ENCODE peak calls at places on chromosome 13, in six cellular contexts. One of them, this sample, is unnamed. For H3K4me1 and H3K9me3, the result is how much of the 10 kb centered on the place peaks cover.

GRCh38 chr13:44874176-44874575 is 115.1 kb downstream of the NUFIP1 start:
- DNase-seq in aorta: no peak
- DNase-seq in CD8-positive, alpha-beta memory T cell: no peak
- DNase-seq in keratinocyte: no peak
- DNase-seq in H9: no peak
- DNase-seq in CD8-positive, alpha-beta T cell: no peak
- DNase-seq in this sample: no peak

GRCh38 chr13:98780451-98780850 is 28.0 kb upstream of the SLC15A1 start:
- DNase-seq in aorta: no peak
- DNase-seq in CD8-positive, alpha-beta memory T cell: no peak
- DNase-seq in keratinocyte: no peak
- DNase-seq in H9: no peak
- DNase-seq in CD8-positive, alpha-beta T cell: no peak
- DNase-seq in this sample: no peak

GRCh38 chr13:38073931-38074330 is 204.4 kb upstream of the TRPC4 start:
- DNase-seq in aorta: no peak
- DNase-seq in CD8-positive, alpha-beta memory T cell: no peak
- DNase-seq in keratinocyte: no peak
- DNase-seq in H9: no peak
- DNase-seq in CD8-positive, alpha-beta T cell: no peak
- DNase-seq in this sample: no peak

GRCh38 chr13:30696278-30697176 is 38.8 kb upstream of the ALOX5AP start:
- DNase-seq in aorta: peak
- DNase-seq in CD8-positive, alpha-beta memory T cell: no peak
- DNase-seq in keratinocyte: no peak
- DNase-seq in H9: peak
- DNase-seq in CD8-positive, alpha-beta T cell: no peak
- DNase-seq in this sample: no peak

GRCh38 chr13:97495678-97496077 is 61.7 kb downstream of the RAP2A start:
- DNase-seq in aorta: no peak
- DNase-seq in CD8-positive, alpha-beta memory T cell: no peak
- DNase-seq in keratinocyte: no peak
- DNase-seq in H9: no peak
- DNase-seq in CD8-positive, alpha-beta T cell: no peak
- DNase-seq in this sample: no peak

GRCh38 chr13:109773276-109773675 is 13.1 kb downstream of the IRS2 start:
- DNase-seq in aorta: no peak
- DNase-seq in CD8-positive, alpha-beta memory T cell: no peak
- DNase-seq in keratinocyte: no peak
- DNase-seq in H9: no peak
- DNase-seq in CD8-positive, alpha-beta T cell: no peak
- DNase-seq in this sample: no peak

GRCh38 chr13:110685305-110685704 is 20.6 kb downstream of the CARS2 start:
- DNase-seq in aorta: no peak
- DNase-seq in CD8-positive, alpha-beta memory T cell: no peak
- DNase-seq in keratinocyte: no peak
- DNase-seq in H9: no peak
- DNase-seq in CD8-positive, alpha-beta T cell: no peak
- DNase-seq in this sample: no peak

GRCh38 chr13:83738407-83738806 is 143.9 kb downstream of the SLITRK1 start:
- DNase-seq in aorta: no peak
- DNase-seq in CD8-positive, alpha-beta memory T cell: no peak
- DNase-seq in keratinocyte: no peak
- DNase-seq in H9: no peak
- DNase-seq in CD8-positive, alpha-beta T cell: no peak
- DNase-seq in this sample: no peak

GRCh38 chr13:67123165-67123564 is 107.0 kb downstream of the PCDH9 start:
- DNase-seq in aorta: no peak
- DNase-seq in CD8-positive, alpha-beta memory T cell: no peak
- DNase-seq in keratinocyte: no peak
- DNase-seq in H9: no peak
- DNase-seq in CD8-positive, alpha-beta T cell: no peak
- DNase-seq in this sample: no peak

GRCh38 chr13:60654405-60654804 is 257.4 kb downstream of the TDRD3 start:
- DNase-seq in aorta: peak
- DNase-seq in CD8-positive, alpha-beta memory T cell: no peak
- DNase-seq in keratinocyte: no peak
- DNase-seq in H9: no peak
- DNase-seq in CD8-positive, alpha-beta T cell: no peak
- DNase-seq in this sample: no peak

GRCh38 chr13:42600943-42601342 is 27.0 kb downstream of the TNFSF11 start:
- DNase-seq in aorta: no peak
- DNase-seq in CD8-positive, alpha-beta memory T cell: no peak
- DNase-seq in keratinocyte: no peak
- DNase-seq in H9: no peak
- DNase-seq in CD8-positive, alpha-beta T cell: no peak
- DNase-seq in this sample: no peak

DNA sequence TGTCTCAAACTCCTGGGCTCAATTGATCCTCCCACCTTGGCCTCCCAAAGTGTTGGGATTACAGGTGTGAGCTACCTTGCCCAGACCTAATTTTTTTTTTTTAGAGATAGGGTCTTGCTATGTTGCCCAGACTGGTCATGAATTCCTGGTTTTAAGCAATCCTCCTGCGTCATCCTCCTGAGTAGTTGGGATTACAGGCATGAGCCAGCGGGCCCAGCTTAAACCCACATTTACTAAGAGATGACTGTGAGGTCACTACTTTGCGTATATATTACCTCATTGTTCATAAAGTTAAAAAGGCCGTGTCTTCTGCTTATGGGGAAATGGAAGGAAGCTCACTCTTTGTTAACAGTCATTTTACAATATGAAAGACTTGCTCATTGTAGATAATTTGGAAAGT is 39.6 kb upstream of the C1QTNF9 start:
- DNase-seq in aorta: no peak
- DNase-seq in CD8-positive, alpha-beta memory T cell: no peak
- DNase-seq in keratinocyte: no peak
- DNase-seq in H9: no peak
- DNase-seq in CD8-positive, alpha-beta T cell: no peak
- DNase-seq in this sample: no peak
- H3K4me1 ChIP-seq in aorta: under half
- H3K4me1 ChIP-seq in CD8-positive, alpha-beta memory T cell: half or more
- H3K4me1 ChIP-seq in keratinocyte: under half
- H3K4me1 ChIP-seq in H9: under half
- H3K4me1 ChIP-seq in CD8-positive, alpha-beta T cell: half or more
- H3K4me1 ChIP-seq in this sample: under half

GRCh38 chr13:113819731-113820715 is 43.9 kb downstream of the GAS6 start:
- DNase-seq in aorta: no peak
- DNase-seq in CD8-positive, alpha-beta memory T cell: no peak
- DNase-seq in keratinocyte: no peak
- DNase-seq in H9: no peak
- DNase-seq in CD8-positive, alpha-beta T cell: no peak
- DNase-seq in this sample: no peak

GRCh38 chr13:113819341-113819730 is 44.5 kb downstream of the GAS6 start:
- DNase-seq in aorta: no peak
- DNase-seq in CD8-positive, alpha-beta memory T cell: no peak
- DNase-seq in keratinocyte: no peak
- DNase-seq in H9: no peak
- DNase-seq in CD8-positive, alpha-beta T cell: no peak
- DNase-seq in this sample: no peak

GRCh38 chr13:113822266-113822665 is 41.6 kb downstream of the GAS6 start:
- DNase-seq in aorta: no peak
- DNase-seq in CD8-positive, alpha-beta memory T cell: no peak
- DNase-seq in keratinocyte: no peak
- DNase-seq in H9: no peak
- DNase-seq in CD8-positive, alpha-beta T cell: no peak
- DNase-seq in this sample: no peak

GRCh38 chr13:113821847-113822246 is 42.0 kb downstream of the GAS6 start:
- DNase-seq in aorta: no peak
- DNase-seq in CD8-positive, alpha-beta memory T cell: no peak
- DNase-seq in keratinocyte: no peak
- DNase-seq in H9: no peak
- DNase-seq in CD8-positive, alpha-beta T cell: no peak
- DNase-seq in this sample: no peak

DNA sequence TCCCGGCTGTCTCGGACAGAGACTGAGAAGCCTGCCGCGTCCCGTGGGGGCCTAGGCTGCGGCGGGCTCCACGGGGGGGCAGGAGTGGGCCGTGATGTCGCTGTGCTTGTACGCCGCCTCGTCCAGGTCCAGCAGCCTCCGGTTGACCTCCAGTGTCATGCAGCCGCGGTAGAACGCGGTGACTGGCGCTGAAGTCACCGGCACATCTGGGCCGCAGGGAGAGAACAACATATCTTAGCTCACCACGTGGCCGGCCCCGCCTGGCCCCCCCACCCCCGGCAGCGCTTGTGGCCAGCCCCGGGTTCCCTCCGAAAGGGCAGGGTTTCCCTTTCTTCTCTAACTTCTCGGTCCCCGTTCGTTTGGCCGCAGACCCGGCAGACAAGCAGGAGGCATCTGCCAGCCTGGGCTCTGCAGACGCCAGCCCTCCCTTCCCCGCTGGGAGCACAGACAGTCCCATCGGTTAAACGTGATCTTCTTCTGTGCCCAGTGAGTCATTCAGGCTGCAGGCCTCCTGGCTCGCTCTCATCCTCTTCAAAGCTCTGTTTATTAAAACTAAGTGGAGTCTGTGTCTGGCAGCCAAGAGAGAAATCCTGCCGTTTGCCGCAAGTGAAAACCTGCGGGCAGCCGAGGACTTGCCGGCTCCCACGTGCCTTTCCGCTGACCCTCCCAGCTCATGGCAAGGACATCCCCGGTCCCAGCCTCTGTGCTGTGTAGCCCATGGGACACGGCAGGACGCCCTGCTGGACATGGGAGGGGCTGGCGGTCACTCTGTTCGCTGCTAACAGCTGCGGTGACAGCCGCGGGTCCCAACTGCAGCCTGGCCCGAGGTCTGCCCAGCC is 42.8 kb downstream of the GAS6 start:
- DNase-seq in aorta: peak
- DNase-seq in CD8-positive, alpha-beta memory T cell: no peak
- DNase-seq in keratinocyte: peak
- DNase-seq in H9: no peak
- DNase-seq in CD8-positive, alpha-beta T cell: no peak
- DNase-seq in this sample: peak
- H3K27ac ChIP-seq in aorta: no peak
- H3K27ac ChIP-seq in CD8-positive, alpha-beta memory T cell: no peak
- H3K27ac ChIP-seq in keratinocyte: peak
- H3K27ac ChIP-seq in H9: no peak
- H3K27ac ChIP-seq in CD8-positive, alpha-beta T cell: no peak
- H3K27ac ChIP-seq in this sample: peak

GRCh38 chr13:29230446-29230845 is 365.0 kb downstream of the SLC7A1 start:
- DNase-seq in aorta: no peak
- DNase-seq in CD8-positive, alpha-beta memory T cell: no peak
- DNase-seq in keratinocyte: no peak
- DNase-seq in H9: no peak
- DNase-seq in CD8-positive, alpha-beta T cell: no peak
- DNase-seq in this sample: no peak

DNA sequence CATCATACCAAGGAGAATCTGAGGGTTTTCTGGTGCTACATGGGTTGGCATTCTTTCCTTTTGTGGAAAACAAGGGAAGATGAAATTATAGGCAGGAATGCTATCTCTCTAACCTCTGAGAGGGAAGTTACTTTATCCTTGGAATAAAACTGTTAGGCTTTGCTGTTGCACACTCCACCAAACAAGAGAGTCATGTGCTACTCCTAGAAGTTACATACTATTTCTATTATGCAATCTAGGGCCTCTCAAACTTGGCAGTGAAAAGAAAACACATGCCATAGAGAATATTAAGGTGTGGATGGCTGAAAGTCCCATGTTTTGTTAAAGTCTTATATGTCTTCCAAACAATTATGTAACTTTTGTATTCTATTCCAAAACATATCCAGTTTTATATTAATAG is 367.9 kb downstream of the SLC7A1 start:
- DNase-seq in aorta: no peak
- DNase-seq in CD8-positive, alpha-beta memory T cell: no peak
- DNase-seq in keratinocyte: no peak
- DNase-seq in H9: no peak
- DNase-seq in CD8-positive, alpha-beta T cell: no peak
- DNase-seq in this sample: no peak
- H3K9me3 ChIP-seq in aorta: under half
- H3K9me3 ChIP-seq in CD8-positive, alpha-beta memory T cell: under half
- H3K9me3 ChIP-seq in keratinocyte: under half
- H3K9me3 ChIP-seq in H9: under half
- H3K9me3 ChIP-seq in CD8-positive, alpha-beta T cell: under half
- H3K9me3 ChIP-seq in this sample: under half

GRCh38 chr13:28356506-28357064 is 138.3 kb downstream of the FLT1 start:
- DNase-seq in aorta: no peak
- DNase-seq in CD8-positive, alpha-beta memory T cell: no peak
- DNase-seq in keratinocyte: no peak
- DNase-seq in H9: no peak
- DNase-seq in CD8-positive, alpha-beta T cell: no peak
- DNase-seq in this sample: no peak
- H3K4me1 ChIP-seq in aorta: under half
- H3K4me1 ChIP-seq in CD8-positive, alpha-beta memory T cell: under half
- H3K4me1 ChIP-seq in keratinocyte: under half
- H3K4me1 ChIP-seq in H9: under half
- H3K4me1 ChIP-seq in CD8-positive, alpha-beta T cell: under half
- H3K4me1 ChIP-seq in this sample: under half

DNA sequence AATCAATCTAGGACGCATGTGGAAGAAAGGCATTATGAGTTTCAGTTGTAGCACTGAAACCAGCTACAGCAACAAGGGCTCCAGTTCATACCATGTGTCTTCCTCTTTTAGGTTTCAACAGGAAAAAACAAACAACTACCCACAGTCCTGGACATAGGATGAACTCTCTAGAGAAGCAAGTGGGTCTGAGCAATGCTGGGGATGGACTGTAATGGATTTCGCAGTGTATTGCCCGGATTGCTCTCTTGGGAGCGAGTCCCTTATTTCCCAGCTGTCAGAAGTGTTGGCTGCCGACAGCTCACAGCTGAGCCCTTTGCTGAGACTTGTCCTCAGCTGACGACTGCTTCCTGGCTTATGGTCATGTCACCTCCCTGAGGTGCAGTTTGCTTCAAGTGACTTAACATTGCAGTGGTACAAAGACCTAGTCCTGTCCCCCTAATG is 12.1 kb upstream of the MYCBP2 start:
- DNase-seq in aorta: no peak
- DNase-seq in CD8-positive, alpha-beta memory T cell: no peak
- DNase-seq in keratinocyte: no peak
- DNase-seq in H9: no peak
- DNase-seq in CD8-positive, alpha-beta T cell: no peak
- DNase-seq in this sample: no peak
- H3K27ac ChIP-seq in aorta: no peak
- H3K27ac ChIP-seq in CD8-positive, alpha-beta memory T cell: no peak
- H3K27ac ChIP-seq in keratinocyte: no peak
- H3K27ac ChIP-seq in H9: no peak
- H3K27ac ChIP-seq in CD8-positive, alpha-beta T cell: no peak
- H3K27ac ChIP-seq in this sample: no peak